ENCODE peak calls at places on chromosomes 7 and 10, in eight cellular contexts. R is astrocyte of the spinal cord, T is sigmoid colon, N is GM23338, C is HepG2, O is uterus, S is heart left ventricle, I is A549. M is an unnamed sample.

GRCh38 chr7:503046-503574 is 16.5 kb downstream of the PDGFA start:
- DNase-seq in R (no peak), T (peak), N (no peak), C (no peak), O (no peak), S (no peak), I (no peak), M (no peak)

GRCh38 chr7:43689115-43689514 is 40.2 kb downstream of the COA1 start:
- DNase-seq in R (no peak), T (no peak), N (no peak), C (no peak), O (no peak), S (no peak), I (no peak), M (no peak)

GRCh38 chr7:155860840-155861479 is 48.7 kb upstream of the SHH start:
- DNase-seq in R (peak), T (peak), N (no peak), C (no peak), O (no peak), S (no peak), I (peak), M (no peak)

GRCh38 chr7:129644634-129645230 is 33.2 kb downstream of the NRF1 start:
- DNase-seq in R (peak), T (no peak), N (peak), C (peak), O (no peak), S (no peak), I (peak), M (no peak)

GRCh38 chr7:81478664-81479063 is 291.2 kb downstream of the HGF start:
- DNase-seq in R (no peak), T (no peak), N (no peak), C (peak), O (no peak), S (no peak), I (no peak), M (no peak)

GRCh38 chr10:62627985-62628384 is 176.5 kb upstream of the ADO start:
- DNase-seq in R (no peak), T (no peak), N (no peak), C (no peak), O (no peak), S (no peak), I (peak), M (no peak)

GRCh38 chr7:108420482-108420908 is 35.7 kb downstream of the NRCAM start:
- DNase-seq in R (peak), T (no peak), N (no peak), C (no peak), O (no peak), S (no peak), I (peak), M (no peak)

GRCh38 chr10:67849331-67850011 is 11.5 kb upstream of the DNAJC12 start:
- DNase-seq in R (peak), T (peak), N (peak), C (peak), O (peak), S (peak), I (peak), M (peak)

GRCh38 chr7:191105-192034 is 1.0 kb upstream of the FAM20C start:
- DNase-seq in R (peak), T (peak), N (no peak), C (no peak), O (peak), S (peak), I (peak), M (peak)

GRCh38 chr7:102132209-102132752 is 154.4 kb upstream of the SH2B2 start:
- DNase-seq in R (no peak), T (no peak), N (no peak), C (peak), O (no peak), S (no peak), I (peak), M (no peak)

DNA sequence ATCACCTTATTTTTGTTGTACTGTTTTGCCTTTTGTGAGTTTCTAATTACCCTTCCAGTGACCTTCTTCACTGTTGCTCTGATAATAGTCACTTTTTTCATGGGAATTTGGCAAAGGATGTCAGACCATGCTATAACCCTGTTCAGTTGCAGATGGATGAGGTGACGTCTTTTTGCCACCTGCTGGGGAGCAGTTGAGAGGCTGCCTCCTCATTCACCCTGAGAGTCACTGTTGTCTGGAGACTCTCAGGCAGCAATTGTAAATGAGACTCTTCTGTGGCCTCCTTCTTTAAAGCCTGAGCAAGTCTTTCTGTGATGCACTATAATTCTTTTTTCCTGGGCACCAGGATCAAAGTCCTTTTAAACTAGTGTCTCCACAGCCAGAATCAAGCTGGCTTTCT is 345.1 kb downstream of the ARL4A start:
- DNase-seq in R (peak), T (no peak), N (peak), C (no peak), O (no peak), S (no peak), I (peak), M (no peak)
- TF ChIP-seq CTCF in R (no peak), T (no peak), N (peak), C (peak), O (no peak), S (no peak), I (no peak), M (no peak)

GRCh38 chr10:100713049-100713858 is 32.1 kb upstream of the PAX2 start:
- DNase-seq in R (no peak), T (no peak), N (peak), C (no peak), O (no peak), S (no peak), I (no peak), M (no peak)

GRCh38 chr10:100715101-100715444 is 30.3 kb upstream of the PAX2 start:
- DNase-seq in R (no peak), T (no peak), N (peak), C (no peak), O (no peak), S (no peak), I (no peak), M (no peak)

GRCh38 chr10:100715445-100716385 is 29.7 kb upstream of the PAX2 start:
- DNase-seq in R (no peak), T (peak), N (peak), C (no peak), O (no peak), S (no peak), I (no peak), M (no peak)

GRCh38 chr10:100714566-100714950 is 30.8 kb upstream of the PAX2 start:
- DNase-seq in R (no peak), T (no peak), N (no peak), C (no peak), O (no peak), S (no peak), I (no peak), M (no peak)

GRCh38 chr10:100713859-100714565 is 31.4 kb upstream of the PAX2 start:
- DNase-seq in R (no peak), T (peak), N (peak), C (no peak), O (no peak), S (no peak), I (no peak), M (no peak)
- H3K4me3 ChIP-seq in R (no peak), T (peak), N (peak), C (no peak), O (no peak), S (peak), I (peak), M (peak)

GRCh38 chr10:129459762-129460539 is 7.1 kb upstream of the MGMT start:
- DNase-seq in R (no peak), T (no peak), N (no peak), C (peak), O (no peak), S (no peak), I (no peak), M (no peak)
- TF ChIP-seq CTCF in R (no peak), T (no peak), N (no peak), C (no peak), O (no peak), S (no peak), I (no peak), M (no peak)

DNA sequence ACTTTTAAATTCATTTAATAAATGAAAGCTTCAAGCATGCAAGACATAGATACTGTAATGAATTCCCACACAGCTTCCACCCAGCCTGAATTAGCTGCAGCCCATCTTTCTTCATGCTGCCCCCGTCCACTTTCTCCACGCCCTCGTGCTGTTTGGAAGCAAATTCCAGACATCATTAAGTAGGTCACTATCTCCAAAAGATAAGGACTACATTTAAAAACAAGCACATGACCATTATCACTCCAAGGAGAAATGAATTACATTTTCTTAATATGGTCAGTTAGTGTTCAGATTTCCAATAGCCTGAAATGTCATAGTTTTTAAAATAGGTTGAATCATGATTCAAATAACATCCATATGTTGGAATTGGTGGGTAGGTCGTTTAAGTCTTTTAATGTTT is 24.3 kb downstream of the LMTK2 start:
- DNase-seq in R (no peak), T (no peak), N (no peak), C (no peak), O (no peak), S (no peak), I (no peak), M (no peak)
- H3K4me3 ChIP-seq in R (no peak), T (no peak), N (no peak), C (peak), O (no peak), S (no peak), I (no peak), M (no peak)

GRCh38 chr7:140506788-140507464 is 27.6 kb upstream of the MKRN1 start:
- DNase-seq in R (peak), T (peak), N (peak), C (no peak), O (peak), S (peak), I (peak), M (no peak)
- TF ChIP-seq CTCF in R (peak), T (peak), N (peak), C (no peak), O (peak), S (peak), I (no peak), M (no peak)

DNA sequence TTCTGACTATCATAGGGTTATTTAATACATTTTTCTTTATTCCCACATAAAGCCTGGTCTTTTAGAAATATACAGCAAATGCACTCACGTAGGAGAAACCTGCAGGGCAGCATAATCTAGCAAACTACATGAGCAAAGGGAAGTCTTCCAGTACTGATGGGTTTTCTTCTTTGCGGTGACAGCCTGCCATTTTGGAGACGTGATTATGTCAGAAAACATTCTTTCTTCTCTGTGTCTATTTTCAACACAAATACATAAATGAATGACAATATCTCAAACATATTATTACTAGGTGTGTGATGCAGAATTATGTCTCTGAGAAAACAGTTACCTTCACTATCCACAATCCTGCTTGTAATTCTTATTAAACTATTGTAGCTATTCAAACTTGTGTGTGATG is 425.0 kb downstream of the GPAM start:
- DNase-seq in R (no peak), T (no peak), N (no peak), C (no peak), O (no peak), S (no peak), I (no peak), M (no peak)
- H3K4me3 ChIP-seq in R (no peak), T (no peak), N (no peak), C (no peak), O (no peak), S (no peak), I (no peak), M (no peak)

DNA sequence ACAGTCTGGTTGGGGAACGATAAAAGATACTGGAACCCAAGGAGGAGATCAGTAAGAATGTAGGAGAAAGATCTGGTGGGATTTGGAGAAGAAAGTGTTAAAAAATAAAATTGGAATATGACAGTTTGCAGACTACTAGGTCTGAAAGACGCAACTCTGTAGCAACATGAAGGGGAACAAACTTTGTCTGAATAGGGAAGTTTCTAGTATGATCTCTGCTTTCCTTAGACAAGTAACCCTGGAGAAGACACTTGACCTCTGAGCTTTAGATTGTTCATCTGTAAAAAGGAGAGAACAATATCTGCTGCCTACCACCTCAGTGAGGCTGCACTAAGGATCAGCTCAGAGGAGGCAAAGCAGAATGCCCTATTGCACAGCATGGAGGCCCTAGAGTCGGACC is 3.0 kb upstream of the PRSS1 start:
- DNase-seq in R (no peak), T (no peak), N (no peak), C (no peak), O (no peak), S (no peak), I (no peak), M (no peak)
- TF ChIP-seq CTCF in R (no peak), T (no peak), N (no peak), C (no peak), O (no peak), S (no peak), I (no peak), M (no peak)

GRCh38 chr7:70972693-70973092 is 159.3 kb upstream of the GALNT17 start:
- DNase-seq in R (no peak), T (no peak), N (no peak), C (no peak), O (no peak), S (no peak), I (no peak), M (no peak)

DNA sequence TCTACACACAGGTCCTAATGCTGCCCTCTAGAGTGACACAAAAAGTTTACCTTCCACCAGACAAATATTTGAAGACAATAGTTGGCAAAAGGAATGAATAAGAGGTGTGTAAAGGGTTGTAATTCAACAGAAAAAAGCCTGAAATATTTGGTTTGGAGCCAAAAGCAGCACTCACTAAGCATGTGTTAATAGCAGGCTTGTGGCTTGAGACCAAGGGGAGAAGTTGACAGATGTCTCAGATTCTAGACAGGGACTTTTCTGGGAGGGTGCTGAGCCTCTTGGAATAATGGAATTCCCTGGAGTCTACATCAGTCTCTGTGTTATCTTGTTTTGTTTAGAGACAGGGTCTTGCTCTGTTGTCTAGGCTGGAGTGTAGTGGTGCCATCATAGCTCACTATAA is 156.1 kb upstream of the GALNT17 start:
- DNase-seq in R (no peak), T (no peak), N (no peak), C (no peak), O (no peak), S (no peak), I (no peak), M (no peak)
- H3K4me3 ChIP-seq in R (no peak), T (no peak), N (no peak), C (no peak), O (no peak), S (no peak), I (no peak), M (no peak)

M was measured in kidney epithelial cell.